ENCODE peak calls at places on chromosomes 5 and 9, in ten cellular contexts. W is gastrocnemius medialis; N is mucosa of descending colon; A is adrenal gland; L is activated T-cell treated with anti-CD3 and anti-CD28 coated beads for 1 hour; S is A549; E is HuH-7.5; Y is NCI-H1436; X is aorta; U is naive thymus-derived CD8-positive, alpha-beta T cell. K is an unnamed sample.

GRCh38 chr9:107548298-107549142 is 59.0 kb upstream of the KLF4 start:
- DNase-seq in W (peak), L (no peak), E (no peak), Y (no peak), A (peak), U (no peak), N (no peak), S (peak), X (peak), K (no peak)

GRCh38 chr5:135533794-135534193 is 2.0 kb downstream of the NEUROG1 start:
- DNase-seq in W (no peak), S (no peak), A (no peak), N (no peak), E (no peak), L (no peak), U (no peak), Y (no peak), X (no peak), K (no peak)

GRCh38 chr9:70259512-70259802 is 679 bp downstream of the SMC5 start:
- DNase-seq in E (no peak), W (no peak), X (no peak), U (no peak), S (no peak), L (no peak), N (no peak), Y (no peak), A (no peak), K (peak)

GRCh38 chr9:125361837-125362531 is 100.4 kb downstream of the GAPVD1 start:
- DNase-seq in X (no peak), U (peak), S (peak), Y (no peak), A (no peak), E (no peak), L (no peak), W (no peak), N (no peak), K (no peak)

GRCh38 chr9:124354364-124355031 is 60.7 kb downstream of the PSMB7 start:
- DNase-seq in L (no peak), X (no peak), S (no peak), N (no peak), A (no peak), W (no peak), U (no peak), Y (no peak), E (no peak), K (no peak)

GRCh38 chr5:172052454-172053236 is 46.2 kb upstream of the FBXW11 start:
- DNase-seq in L (no peak), S (no peak), E (no peak), U (no peak), Y (no peak), W (no peak), A (peak), X (peak), N (no peak), K (peak)

GRCh38 chr5:177103523-177104253 is 17.0 kb downstream of the FGFR4 start:
- DNase-seq in L (no peak), U (no peak), X (no peak), W (no peak), Y (no peak), S (no peak), N (no peak), E (no peak), A (no peak), K (no peak)

GRCh38 chr5:172901788-172902496 is 57.3 kb upstream of the RPL26L1 start:
- DNase-seq in A (no peak), N (no peak), S (peak), Y (no peak), X (no peak), L (no peak), E (no peak), U (no peak), W (no peak), K (peak)

GRCh38 chr9:104911029-104911607 is 16.8 kb downstream of the ABCA1 start:
- DNase-seq in U (no peak), W (no peak), Y (no peak), A (no peak), L (no peak), N (no peak), E (no peak), S (no peak), X (no peak), K (no peak)

GRCh38 chr5:64767959-64768357 is 533 bp downstream of the SREK1IP1 start:
- DNase-seq in X (no peak), N (peak), U (no peak), L (peak), A (no peak), S (peak), W (no peak), E (no peak), Y (no peak), K (no peak)

GRCh38 chr5:10746711-10747110 is 14.3 kb downstream of the DAP start:
- DNase-seq in X (no peak), E (no peak), L (no peak), Y (no peak), N (no peak), W (no peak), S (no peak), A (peak), U (no peak), K (no peak)

GRCh38 chr5:41924872-41925554 is at the start of gene FBXO4:
- DNase-seq in L (peak), S (peak), N (peak), W (peak), E (peak), Y (peak), U (peak), X (peak), A (peak), K (peak)

GRCh38 chr9:74887041-74887980 is at the start of gene TRPM6:
- DNase-seq in N (peak), U (peak), W (peak), X (peak), S (peak), L (peak), Y (peak), E (peak), A (peak), K (peak)

GRCh38 chr5:159061186-159061796 is 38.4 kb downstream of the EBF1 start:
- DNase-seq in W (no peak), L (no peak), U (no peak), N (no peak), S (no peak), A (peak), Y (no peak), E (no peak), X (peak), K (no peak)

GRCh38 chr5:67576112-67576511 is 379.5 kb upstream of the CD180 start:
- DNase-seq in U (no peak), Y (no peak), N (no peak), A (no peak), L (no peak), X (no peak), S (no peak), E (no peak), W (no peak), K (no peak)

GRCh38 chr5:30734118-30734517 is 459.4 kb upstream of the CDH6 start:
- DNase-seq in Y (no peak), X (no peak), U (no peak), S (no peak), W (no peak), L (no peak), N (no peak), E (no peak), A (no peak), K (no peak)

GRCh38 chr5:106827061-106827460 is 843.7 kb downstream of the EFNA5 start:
- DNase-seq in U (no peak), A (no peak), L (no peak), X (no peak), W (no peak), Y (no peak), S (peak), N (no peak), E (no peak), K (no peak)

GRCh38 chr5:113204525-113205161 is 228.0 kb downstream of the DCP2 start:
- DNase-seq in A (peak), Y (no peak), L (no peak), S (no peak), N (no peak), W (peak), X (no peak), E (no peak), U (no peak), K (no peak)

GRCh38 chr5:172740483-172741205 is 30.4 kb downstream of the DUSP1 start:
- DNase-seq in N (no peak), X (peak), E (no peak), U (no peak), S (peak), W (peak), A (peak), L (no peak), Y (no peak), K (peak)

GRCh38 chr5:23977996-23978395 is 470.6 kb downstream of the PRDM9 start:
- DNase-seq in U (no peak), L (no peak), Y (no peak), A (no peak), W (no peak), N (no peak), E (no peak), S (peak), X (no peak), K (no peak)